ENCODE peak calls at places on chromosomes 1 and 21, in four cellular contexts. One of them, this sample, is unnamed.

GRCh38 chr1:118100686-118101300 is 84.2 kb downstream of the SPAG17 start:
- DNase-seq in IMR-90: no peak
- DNase-seq in hepatocyte: peak
- DNase-seq in stimulated activated naive CD4-positive, alpha-beta T cell: no peak
- DNase-seq in this sample: peak

GRCh38 chr1:44405041-44405803 is at the start of gene RNF220:
- DNase-seq in stimulated activated naive CD4-positive, alpha-beta T cell: no peak
- DNase-seq in IMR-90: peak
- DNase-seq in hepatocyte: peak
- DNase-seq in this sample: peak

GRCh38 chr1:173220157-173220556 is 13.0 kb upstream of the TNFSF4 start:
- DNase-seq in hepatocyte: no peak
- DNase-seq in IMR-90: no peak
- DNase-seq in stimulated activated naive CD4-positive, alpha-beta T cell: no peak
- DNase-seq in this sample: no peak

GRCh38 chr1:180927348-180927747 is 14.7 kb downstream of the KIAA1614 start:
- DNase-seq in IMR-90: no peak
- DNase-seq in hepatocyte: no peak
- DNase-seq in stimulated activated naive CD4-positive, alpha-beta T cell: no peak
- DNase-seq in this sample: no peak

GRCh38 chr21:33985117-33986050 is 69.8 kb upstream of the ATP5PO start:
- DNase-seq in hepatocyte: no peak
- DNase-seq in IMR-90: no peak
- DNase-seq in stimulated activated naive CD4-positive, alpha-beta T cell: no peak
- DNase-seq in this sample: no peak

GRCh38 chr1:117828206-117828605 is 101.2 kb downstream of the GDAP2 start:
- DNase-seq in stimulated activated naive CD4-positive, alpha-beta T cell: no peak
- DNase-seq in hepatocyte: peak
- DNase-seq in IMR-90: peak
- DNase-seq in this sample: peak

GRCh38 chr1:220893701-220894024 is 14.4 kb downstream of the HLX start:
- DNase-seq in IMR-90: no peak
- DNase-seq in hepatocyte: no peak
- DNase-seq in stimulated activated naive CD4-positive, alpha-beta T cell: no peak
- DNase-seq in this sample: no peak

GRCh38 chr1:25360596-25361581 is 22.8 kb downstream of the TMEM50A start:
- DNase-seq in IMR-90: peak
- DNase-seq in stimulated activated naive CD4-positive, alpha-beta T cell: no peak
- DNase-seq in hepatocyte: no peak
- DNase-seq in this sample: no peak

GRCh38 chr1:3170566-3171453 is 101.8 kb downstream of the PRDM16 start:
- DNase-seq in stimulated activated naive CD4-positive, alpha-beta T cell: no peak
- DNase-seq in hepatocyte: peak
- DNase-seq in IMR-90: no peak
- DNase-seq in this sample: peak

GRCh38 chr21:35059742-35060141 is 10.6 kb upstream of the RUNX1 start:
- DNase-seq in stimulated activated naive CD4-positive, alpha-beta T cell: no peak
- DNase-seq in IMR-90: peak
- DNase-seq in hepatocyte: no peak
- DNase-seq in this sample: no peak

GRCh38 chr21:17343055-17343454 is 169.8 kb upstream of the CXADR start:
- DNase-seq in IMR-90: peak
- DNase-seq in stimulated activated naive CD4-positive, alpha-beta T cell: no peak
- DNase-seq in hepatocyte: peak
- DNase-seq in this sample: no peak

GRCh38 chr1:54794401-54795099 is 6.6 kb downstream of the TTC22 start:
- DNase-seq in hepatocyte: peak
- DNase-seq in stimulated activated naive CD4-positive, alpha-beta T cell: no peak
- DNase-seq in IMR-90: peak
- DNase-seq in this sample: peak

GRCh38 chr1:212783976-212784375 is 7.6 kb downstream of the NSL1 start:
- DNase-seq in stimulated activated naive CD4-positive, alpha-beta T cell: no peak
- DNase-seq in hepatocyte: no peak
- DNase-seq in IMR-90: no peak
- DNase-seq in this sample: no peak

GRCh38 chr1:232876506-232877360 is 71.5 kb downstream of the MAP10 start:
- DNase-seq in IMR-90: no peak
- DNase-seq in hepatocyte: no peak
- DNase-seq in stimulated activated naive CD4-positive, alpha-beta T cell: no peak
- DNase-seq in this sample: no peak

GRCh38 chr1:1119272-1119890 is 3.5 kb upstream of the C1orf159 start:
- DNase-seq in stimulated activated naive CD4-positive, alpha-beta T cell: no peak
- DNase-seq in IMR-90: no peak
- DNase-seq in hepatocyte: no peak
- DNase-seq in this sample: peak

GRCh38 chr1:92169161-92169560 is 48.6 kb upstream of the C1orf146 start:
- DNase-seq in hepatocyte: no peak
- DNase-seq in IMR-90: no peak
- DNase-seq in stimulated activated naive CD4-positive, alpha-beta T cell: no peak
- DNase-seq in this sample: no peak

GRCh38 chr21:44764319-44765230 is 37.0 kb downstream of the UBE2G2 start:
- DNase-seq in stimulated activated naive CD4-positive, alpha-beta T cell: no peak
- DNase-seq in hepatocyte: no peak
- DNase-seq in IMR-90: no peak
- DNase-seq in this sample: no peak

GRCh38 chr1:7341145-7341900 is 429.8 kb upstream of the VAMP3 start:
- DNase-seq in hepatocyte: peak
- DNase-seq in stimulated activated naive CD4-positive, alpha-beta T cell: no peak
- DNase-seq in IMR-90: peak
- DNase-seq in this sample: peak

GRCh38 chr1:84763912-84764675 is 73.8 kb upstream of the SSX2IP start:
- DNase-seq in stimulated activated naive CD4-positive, alpha-beta T cell: no peak
- DNase-seq in hepatocyte: no peak
- DNase-seq in IMR-90: no peak
- DNase-seq in this sample: no peak

GRCh38 chr21:33022828-33023573 is 2.7 kb upstream of the OLIG2 start:
- DNase-seq in stimulated activated naive CD4-positive, alpha-beta T cell: no peak
- DNase-seq in hepatocyte: no peak
- DNase-seq in IMR-90: no peak
- DNase-seq in this sample: no peak

GRCh38 chr1:6183520-6183989 is 3.4 kb upstream of the CHD5 start:
- DNase-seq in stimulated activated naive CD4-positive, alpha-beta T cell: no peak
- DNase-seq in IMR-90: peak
- DNase-seq in hepatocyte: no peak
- DNase-seq in this sample: no peak

GRCh38 chr1:6090288-6090687 is 44.6 kb downstream of the KCNAB2 start:
- DNase-seq in hepatocyte: no peak
- DNase-seq in stimulated activated naive CD4-positive, alpha-beta T cell: no peak
- DNase-seq in IMR-90: no peak
- DNase-seq in this sample: no peak

GRCh38 chr1:96306809-96307208 is 414.8 kb upstream of the PTBP2 start:
- DNase-seq in stimulated activated naive CD4-positive, alpha-beta T cell: no peak
- DNase-seq in hepatocyte: no peak
- DNase-seq in IMR-90: peak
- DNase-seq in this sample: no peak

GRCh38 chr1:183585038-183585437 is 5.2 kb downstream of the NCF2 start:
- DNase-seq in IMR-90: no peak
- DNase-seq in hepatocyte: no peak
- DNase-seq in stimulated activated naive CD4-positive, alpha-beta T cell: no peak
- DNase-seq in this sample: no peak

GRCh38 chr1:33710989-33711388 is 152.9 kb upstream of the HMGB4 start:
- DNase-seq in IMR-90: peak
- DNase-seq in hepatocyte: no peak
- DNase-seq in stimulated activated naive CD4-positive, alpha-beta T cell: no peak
- DNase-seq in this sample: no peak

GRCh38 chr1:154845879-154846278 is 24.2 kb downstream of the KCNN3 start:
- DNase-seq in hepatocyte: no peak
- DNase-seq in IMR-90: no peak
- DNase-seq in stimulated activated naive CD4-positive, alpha-beta T cell: no peak
- DNase-seq in this sample: no peak

GRCh38 chr1:229365574-229365973 is 22.7 kb upstream of the CCSAP start:
- DNase-seq in hepatocyte: no peak
- DNase-seq in IMR-90: no peak
- DNase-seq in stimulated activated naive CD4-positive, alpha-beta T cell: no peak
- DNase-seq in this sample: no peak

GRCh38 chr1:119768778-119769177 is at the start of gene HMGCS2:
- DNase-seq in IMR-90: no peak
- DNase-seq in stimulated activated naive CD4-positive, alpha-beta T cell: no peak
- DNase-seq in hepatocyte: peak
- DNase-seq in this sample: peak

GRCh38 chr1:29732438-29732837 is 496.1 kb downstream of the PTPRU start:
- DNase-seq in IMR-90: no peak
- DNase-seq in hepatocyte: no peak
- DNase-seq in stimulated activated naive CD4-positive, alpha-beta T cell: no peak
- DNase-seq in this sample: no peak

This sample was measured in colonic mucosa.